ENCODE peak calls at places on chromosomes 13 and 19, in four cellular contexts. O, Y, B and U are unnamed samples.
A peak's percentile ranks its signal among the peaks of the same experiment; 100 is the strongest.

GRCh38 chr19:23957660-23958281 is 43.1 kb downstream of the ZNF726 start:
- DNase-seq in B (no peak), Y (peak; percentile 65), O (no peak), U (no peak)

GRCh38 chr13:73063166-73063565 is 4.4 kb downstream of the KLF5 start:
- DNase-seq in O (no peak), Y (no peak), B (no peak), U (no peak)

GRCh38 chr19:56309511-56310185 is 5.0 kb downstream of the ZSCAN5A start:
- DNase-seq in Y (peak; percentile 44), O (peak; percentile 20), B (peak; percentile 58), U (peak; percentile 31)

GRCh38 chr19:29154163-29154562 is 58.8 kb downstream of the UQCRFS1 start:
- DNase-seq in O (no peak), B (no peak), Y (no peak), U (no peak)

GRCh38 chr13:113997845-113998751 is 24.2 kb upstream of the C13orf46 start:
- DNase-seq in Y (no peak), O (no peak), B (peak; percentile 71), U (no peak)

GRCh38 chr13:41411536-41411935 is 45.8 kb upstream of the RGCC start:
- DNase-seq in O (peak; percentile 47), B (peak; percentile 76), Y (peak; percentile 80), U (no peak)

GRCh38 chr19:46609511-46610412 is 8.6 kb downstream of the CALM3 start:
- DNase-seq in B (no peak), O (no peak), Y (no peak), U (no peak)

GRCh38 chr13:40064723-40065122 is 409.3 kb downstream of the COG6 start:
- DNase-seq in Y (no peak), B (peak; percentile 86), O (no peak), U (no peak)

GRCh38 chr19:13153627-13154240 is 3.5 kb downstream of the IER2 start:
- DNase-seq in B (peak; percentile 62), O (peak; percentile 29), Y (peak; percentile 47), U (peak; percentile 17)

GRCh38 chr19:48999481-49000325 is 6.0 kb downstream of the RUVBL2 start:
- DNase-seq in B (peak; percentile 80), O (peak; percentile 62), Y (peak; percentile 82), U (peak; percentile 53)

GRCh38 chr19:23832717-23833327 is 74.1 kb upstream of the ZNF681 start:
- DNase-seq in B (no peak), Y (no peak), O (no peak), U (no peak)

GRCh38 chr13:30734434-30734833 is 909 bp upstream of the ALOX5AP start:
- DNase-seq in O (no peak), Y (peak; percentile 56), B (no peak), U (no peak)

GRCh38 chr13:99064624-99065249 is 86.9 kb upstream of the DOCK9 start:
- DNase-seq in B (no peak), O (no peak), Y (no peak), U (no peak)

GRCh38 chr13:35496761-35497386 is 20.4 kb upstream of the MAB21L1 start:
- DNase-seq in O (no peak), B (peak; percentile 69), Y (peak; percentile 74), U (no peak)

GRCh38 chr13:23378009-23378632 is 55.4 kb downstream of the SACS start:
- DNase-seq in O (peak; percentile 39), B (peak; percentile 92), Y (peak; percentile 90), U (peak; percentile 14)

GRCh38 chr19:15101479-15102082 is 5.6 kb upstream of the SYDE1 start:
- DNase-seq in Y (peak; percentile 55), O (peak; percentile 54), B (peak; percentile 65), U (peak; percentile 46)

GRCh38 chr13:106155411-106155810 is 380.1 kb downstream of the EFNB2 start:
- DNase-seq in Y (no peak), O (no peak), B (no peak), U (no peak)

GRCh38 chr13:95756072-95756471 is 79.1 kb downstream of the DNAJC3 start:
- DNase-seq in B (peak; percentile 37), O (no peak), Y (no peak), U (no peak)

GRCh38 chr13:76879211-76879875 is 6.9 kb downstream of the KCTD12 start:
- DNase-seq in B (peak; percentile 93), Y (peak; percentile 87), O (peak; percentile 54), U (peak; percentile 15)

GRCh38 chr19:49954933-49955332 is 6.0 kb downstream of the SIGLEC11 start:
- DNase-seq in B (no peak), Y (no peak), O (no peak), U (no peak)

GRCh38 chr19:48962849-48963165 is 2.3 kb upstream of the FTL start:
- DNase-seq in Y (no peak), O (no peak), B (no peak), U (no peak)

GRCh38 chr19:54792814-54793213 is 10.6 kb upstream of the KIR2DL4 start:
- DNase-seq in O (no peak), Y (no peak), B (no peak), U (no peak)

GRCh38 chr13:23418776-23419683 is 14.5 kb downstream of the SACS start:
- DNase-seq in O (no peak), Y (no peak), B (no peak), U (no peak)

GRCh38 chr19:51417807-51418152 is 338 bp upstream of the SIGLEC10 start:
- DNase-seq in B (no peak), O (no peak), Y (no peak), U (no peak)

GRCh38 chr13:35530147-35530546 is 53.7 kb upstream of the MAB21L1 start:
- DNase-seq in Y (no peak), B (no peak), O (no peak), U (no peak)

GRCh38 chr19:51394045-51394836 is 3.9 kb upstream of the C19orf84 start:
- DNase-seq in O (peak; percentile 86), Y (peak; percentile 99), B (peak; percentile 99), U (peak; percentile 70)

GRCh38 chr13:95588721-95589120 is 36.2 kb downstream of the CLDN10 start:
- DNase-seq in Y (no peak), O (no peak), B (peak; percentile 15), U (no peak)

GRCh38 chr13:100527644-100528043 is 60.9 kb downstream of the GGACT start:
- DNase-seq in O (no peak), B (no peak), Y (no peak), U (no peak)

GRCh38 chr19:42352216-42352892 is 26.9 kb downstream of the MEGF8 start:
- DNase-seq in Y (no peak), O (no peak), B (no peak), U (no peak)

GRCh38 chr19:18503971-18504885 is 17.6 kb downstream of the ELL start:
- DNase-seq in Y (no peak), B (no peak), O (no peak), U (no peak)

GRCh38 chr19:18287836-18288772 is 6.7 kb upstream of the JUND start:
- DNase-seq in B (no peak), O (no peak), Y (peak; percentile 56), U (no peak)

GRCh38 chr19:43664008-43664407 is 6.0 kb downstream of the PLAUR start:
- DNase-seq in B (no peak), O (peak; percentile 50), Y (no peak), U (peak; percentile 48)

GRCh38 chr19:54481326-54481930 is 8.3 kb upstream of the CDC42EP5 start:
- DNase-seq in B (peak; percentile 65), O (peak; percentile 53), Y (peak; percentile 87), U (no peak)

GRCh38 chr13:99811067-99811715 is 160.4 kb downstream of the ZIC5 start:
- DNase-seq in B (no peak), Y (no peak), O (no peak), U (no peak)

GRCh38 chr19:10835754-10836477 is at the start of gene TMED1:
- DNase-seq in O (peak; percentile 94), B (peak; percentile 100), Y (peak; percentile 100), U (peak; percentile 91)

GRCh38 chr19:1068111-1069001 is 1.4 kb downstream of the ARHGAP45 start:
- DNase-seq in Y (no peak), B (no peak), O (peak; percentile 82), U (peak; percentile 59)

GRCh38 chr13:23714672-23715071 is 144.5 kb downstream of the TNFRSF19 start:
- DNase-seq in B (no peak), O (no peak), Y (no peak), U (no peak)

GRCh38 chr13:29595380-29596063 is at the start of gene SLC7A1:
- DNase-seq in B (peak; percentile 84), Y (peak; percentile 97), O (peak; percentile 87), U (peak; percentile 87)

GRCh38 chr13:27929868-27930267 is 10.1 kb downstream of the PDX1 start:
- DNase-seq in Y (no peak), B (no peak), O (no peak), U (no peak)

GRCh38 chr13:27926644-27927434 is 7.0 kb downstream of the PDX1 start:
- DNase-seq in B (no peak), O (no peak), Y (no peak), U (no peak)

GRCh38 chr13:27927444-27928352 is 7.9 kb downstream of the PDX1 start:
- DNase-seq in B (no peak), O (no peak), Y (no peak), U (no peak)

GRCh38 chr13:27928805-27929753 is 9.3 kb downstream of the PDX1 start:
- DNase-seq in O (no peak), Y (no peak), B (no peak), U (no peak)

GRCh38 chr13:27928353-27928804 is 8.6 kb downstream of the PDX1 start:
- DNase-seq in O (no peak), Y (no peak), B (no peak), U (no peak)
- H3K9me3 ChIP-seq in O (no peaks in the 10 kb centered on the region), Y (no peaks in the 10 kb centered on the region), B (no peaks in the 10 kb centered on the region), U (no peaks in the 10 kb centered on the region)

DNA sequence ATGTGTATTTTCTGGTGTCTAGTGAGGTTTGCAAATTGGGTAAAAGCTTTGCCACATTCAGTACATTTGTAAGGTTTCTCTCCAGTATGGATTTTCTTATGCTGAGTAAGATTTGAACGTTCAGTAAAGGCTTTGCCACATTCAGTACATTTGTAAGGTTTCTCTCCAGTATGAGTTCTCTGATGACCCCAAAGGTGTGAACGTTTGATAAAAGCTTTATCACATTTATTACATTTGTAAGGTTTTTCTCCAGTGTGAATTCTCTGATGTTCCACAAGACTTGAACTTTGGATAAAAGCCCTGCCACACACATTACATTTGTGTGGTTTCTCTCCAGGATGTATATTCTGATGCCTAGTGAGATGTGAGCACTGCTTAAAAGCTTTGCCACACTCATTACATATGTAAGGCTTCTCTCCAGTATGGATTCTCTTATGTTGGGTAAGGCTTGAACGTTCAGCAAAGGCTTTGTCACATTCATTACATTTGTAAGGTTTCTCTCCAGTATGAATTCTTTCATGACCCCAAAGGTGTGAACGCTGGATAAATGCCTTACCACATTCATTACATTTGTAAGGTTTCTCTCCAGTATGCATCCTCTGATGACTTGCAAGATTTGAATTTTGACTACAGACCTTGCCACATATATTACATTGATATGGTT is 17.4 kb downstream of the ZNF677 start:
- DNase-seq in Y (no peak), B (no peak), O (no peak), U (no peak)
- H3K9me3 ChIP-seq in Y (peaks cover 98% of the 10 kb centered on the region), B (peaks cover 17% of the 10 kb centered on the region), O (peaks cover 96% of the 10 kb centered on the region), U (peaks cover 20% of the 10 kb centered on the region)

DNA sequence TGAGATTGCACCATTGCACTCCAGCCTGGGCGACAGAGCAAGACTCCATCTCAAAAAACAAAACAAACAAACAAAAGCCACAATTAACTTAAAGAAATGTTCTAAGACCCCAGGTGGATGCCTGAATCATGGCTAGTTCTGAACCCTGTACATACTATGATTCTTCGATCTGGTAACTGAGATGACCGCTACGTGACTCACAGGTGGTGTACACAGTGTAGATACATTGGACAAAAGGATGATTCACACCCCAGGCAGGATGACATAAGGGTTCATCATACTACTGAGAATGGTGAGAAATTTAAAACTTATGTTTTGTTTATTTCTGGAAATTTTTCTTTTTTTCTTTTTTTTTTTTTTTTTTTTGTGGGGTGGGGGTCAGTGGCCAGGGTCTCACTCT is 6.5 kb downstream of the ZNF426 start:
- DNase-seq in B (no peak), O (no peak), Y (no peak), U (no peak)
- H3K9me3 ChIP-seq in B (peaks cover 15% of the 10 kb centered on the region), O (peaks cover 76% of the 10 kb centered on the region), Y (peaks cover 98% of the 10 kb centered on the region), U (peaks cover 51% of the 10 kb centered on the region)

GRCh38 chr19:27393591-27393990 is 1819.4 kb downstream of the UQCRFS1 start:
- DNase-seq in B (no peak), O (no peak), Y (no peak), U (no peak)
- H3K9me3 ChIP-seq in B (peaks cover 33% of the 10 kb centered on the region), O (peaks cover 6% of the 10 kb centered on the region), Y (peaks cover 39% of the 10 kb centered on the region), U (no peaks in the 10 kb centered on the region)